ENCODE peak calls at places on chromosome 1, in six cellular contexts. Q, A, Z, K, M and F are unnamed samples.

GRCh38 chr1:211738709-211739301 is 63.4 kb upstream of the NEK2 start:
- DNase-seq in A (no peak), Q (no peak), K (no peak), M (no peak), Z (no peak), F (peak)

GRCh38 chr1:117161887-117162286 is 40.3 kb upstream of the TRIM45 start:
- DNase-seq in K (no peak), Z (no peak), Q (no peak), M (peak), A (peak), F (no peak)

GRCh38 chr1:241789061-241789460 is 58.9 kb upstream of the EXO1 start:
- DNase-seq in M (no peak), Q (no peak), K (no peak), A (no peak), Z (no peak), F (no peak)

GRCh38 chr1:42170779-42171621 is 6.5 kb upstream of the GUCA2A start:
- DNase-seq in Z (no peak), K (no peak), Q (no peak), A (no peak), M (no peak), F (peak)

GRCh38 chr1:13600762-13601483 is 17.3 kb downstream of the PDPN start:
- DNase-seq in K (no peak), M (no peak), Q (no peak), Z (no peak), A (no peak), F (no peak)

GRCh38 chr1:161364332-161364731 is 3.3 kb downstream of the CFAP126 start:
- DNase-seq in K (no peak), A (no peak), M (no peak), Q (no peak), Z (no peak), F (no peak)

GRCh38 chr1:195481293-195481692 is 1126.9 kb downstream of the KCNT2 start:
- DNase-seq in Q (no peak), K (no peak), A (no peak), M (no peak), Z (no peak), F (no peak)

GRCh38 chr1:217138173-217138838 is 415.1 kb upstream of the ESRRG start:
- DNase-seq in Q (no peak), M (no peak), A (no peak), Z (no peak), K (no peak), F (no peak)

GRCh38 chr1:208122612-208123358 is 121.4 kb downstream of the PLXNA2 start:
- DNase-seq in Q (no peak), A (no peak), M (no peak), K (no peak), Z (no peak), F (no peak)

GRCh38 chr1:4702927-4703326 is 48.5 kb downstream of the AJAP1 start:
- DNase-seq in A (no peak), Q (no peak), Z (no peak), M (no peak), K (no peak), F (no peak)

GRCh38 chr1:168386949-168387586 is 106.4 kb downstream of the TBX19 start:
- DNase-seq in Q (no peak), K (no peak), M (no peak), A (peak), Z (no peak), F (no peak)

GRCh38 chr1:22447581-22448215 is 4.0 kb upstream of the ZBTB40 start:
- DNase-seq in K (no peak), Q (no peak), Z (no peak), M (no peak), A (peak), F (no peak)

GRCh38 chr1:228913649-228914048 is 178.4 kb downstream of the RHOU start:
- DNase-seq in A (no peak), Q (no peak), Z (no peak), K (no peak), M (no peak), F (no peak)

GRCh38 chr1:58809327-58810040 is 25.6 kb upstream of the JUN start:
- DNase-seq in Q (peak), K (no peak), Z (no peak), A (no peak), M (peak), F (peak)

GRCh38 chr1:15311886-15312285 is 64.9 kb downstream of the FHAD1 start:
- DNase-seq in A (no peak), Z (no peak), K (no peak), M (no peak), Q (no peak), F (peak)

GRCh38 chr1:230281531-230281930 is 144.6 kb downstream of the PGBD5 start:
- DNase-seq in K (no peak), A (no peak), M (no peak), Q (no peak), Z (no peak), F (no peak)

GRCh38 chr1:244735854-244736561 is 83.1 kb downstream of the DESI2 start:
- DNase-seq in A (no peak), K (no peak), Z (no peak), Q (no peak), M (no peak), F (no peak)

GRCh38 chr1:157961805-157962762 is 31.4 kb upstream of the KIRREL1 start:
- DNase-seq in Q (peak), Z (no peak), K (no peak), A (peak), M (no peak), F (no peak)

GRCh38 chr1:35324486-35324885 is 56.0 kb downstream of the ZMYM4 start:
- DNase-seq in Z (no peak), K (no peak), M (no peak), A (no peak), Q (no peak), F (peak)

GRCh38 chr1:113233441-113233840 is 156.9 kb upstream of the MAGI3 start:
- DNase-seq in Q (no peak), Z (no peak), K (no peak), A (no peak), M (no peak), F (no peak)

GRCh38 chr1:189103956-189104355 is 1373.7 kb downstream of the BRINP3 start:
- DNase-seq in K (no peak), Q (no peak), Z (no peak), A (no peak), M (no peak), F (no peak)

GRCh38 chr1:198788561-198789064 is 149.8 kb downstream of the PTPRC start:
- DNase-seq in K (no peak), Z (no peak), M (no peak), Q (peak), A (no peak), F (peak)

GRCh38 chr1:107529511-107530149 is 388.8 kb downstream of the NTNG1 start:
- DNase-seq in Z (peak), Q (peak), M (peak), A (peak), K (peak), F (peak)

GRCh38 chr1:174572771-174573170 is 125.0 kb downstream of the GPR52 start:
- DNase-seq in M (no peak), Z (no peak), A (no peak), Q (no peak), K (no peak), F (no peak)

GRCh38 chr1:211944733-211945500 is 90.4 kb downstream of the INTS7 start:
- DNase-seq in M (peak), K (no peak), Q (no peak), A (peak), Z (no peak), F (no peak)

GRCh38 chr1:31959941-31960340 is 21.8 kb upstream of the PTP4A2 start:
- DNase-seq in K (no peak), A (no peak), M (no peak), Z (no peak), Q (no peak), F (peak)

GRCh38 chr1:65264197-65264929 is 45.0 kb upstream of the DNAJC6 start:
- DNase-seq in Z (no peak), M (no peak), A (peak), Q (peak), K (no peak), F (peak)

GRCh38 chr1:183024352-183025337 is 1.4 kb downstream of the LAMC1 start:
- DNase-seq in A (no peak), Q (peak), K (no peak), Z (no peak), M (no peak), F (peak)

GRCh38 chr1:201279313-201279712 is 4.0 kb upstream of the PKP1 start:
- DNase-seq in Z (no peak), Q (no peak), K (no peak), A (no peak), M (no peak), F (no peak)

DNA sequence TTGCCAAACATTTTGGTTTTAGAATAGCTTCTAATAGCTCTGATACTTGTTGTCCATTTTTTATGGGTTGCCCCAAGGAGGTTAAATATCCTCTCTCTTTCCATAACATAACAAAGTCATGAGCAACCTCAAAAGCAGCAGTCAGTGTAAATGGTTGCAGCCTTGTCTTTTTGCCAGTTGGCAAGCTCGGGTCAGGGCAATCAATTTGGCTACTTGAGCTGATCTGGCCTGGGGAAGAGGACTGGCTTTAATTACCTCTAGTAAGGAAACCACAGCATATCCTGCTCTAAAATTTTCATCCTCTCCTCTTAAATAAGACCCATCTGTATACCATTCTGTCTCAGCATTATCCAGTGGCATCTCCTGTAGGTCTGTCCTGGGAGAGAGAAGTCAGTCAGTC is 21.2 kb upstream of the FMO4 start:
- DNase-seq in Z (no peak), K (no peak), Q (no peak), A (no peak), M (no peak), F (no peak)
- TF ChIP-seq MYC in Z (no peak), K (no peak), Q (no peak), A (no peak), M (no peak), F (no peak)

DNA sequence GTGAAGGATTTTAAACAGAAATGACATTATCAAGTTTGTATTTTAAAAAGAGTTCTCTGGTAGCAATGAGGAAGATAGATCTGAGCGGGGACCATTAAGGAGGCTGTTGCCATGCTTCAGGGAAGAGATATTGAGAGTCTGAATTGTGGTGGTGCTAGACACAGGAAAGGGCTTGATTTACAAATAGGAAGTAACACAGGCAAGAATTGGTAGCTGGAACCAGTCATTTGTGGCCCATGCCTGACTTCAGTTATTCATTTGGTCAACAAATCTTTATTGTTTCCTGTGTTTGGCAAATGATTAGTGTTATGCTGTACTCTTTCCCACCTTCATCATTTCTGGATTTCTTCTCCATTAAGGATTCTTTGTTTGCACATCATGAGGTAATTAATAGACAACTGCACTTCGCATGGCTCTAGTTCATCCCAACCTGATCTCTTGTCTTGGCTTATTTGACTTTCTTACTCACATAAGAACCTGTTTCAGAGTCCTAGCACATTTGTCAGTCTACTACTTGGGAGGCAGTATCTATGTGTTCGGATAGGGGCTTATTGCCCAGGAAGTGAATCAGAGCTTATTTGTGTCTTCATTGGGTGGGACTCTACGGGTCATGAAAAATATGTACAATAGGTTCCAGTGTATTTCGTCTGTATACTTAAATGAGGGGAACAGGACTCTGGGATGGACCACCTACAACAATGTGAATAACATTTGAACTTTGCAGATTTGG is 32.3 kb downstream of the EEIG2 start:
- DNase-seq in K (no peak), Q (peak), Z (no peak), M (no peak), A (no peak), F (peak)
- TF ChIP-seq MYC in K (no peak), Q (no peak), Z (no peak), M (no peak), A (no peak), F (no peak)

DNA sequence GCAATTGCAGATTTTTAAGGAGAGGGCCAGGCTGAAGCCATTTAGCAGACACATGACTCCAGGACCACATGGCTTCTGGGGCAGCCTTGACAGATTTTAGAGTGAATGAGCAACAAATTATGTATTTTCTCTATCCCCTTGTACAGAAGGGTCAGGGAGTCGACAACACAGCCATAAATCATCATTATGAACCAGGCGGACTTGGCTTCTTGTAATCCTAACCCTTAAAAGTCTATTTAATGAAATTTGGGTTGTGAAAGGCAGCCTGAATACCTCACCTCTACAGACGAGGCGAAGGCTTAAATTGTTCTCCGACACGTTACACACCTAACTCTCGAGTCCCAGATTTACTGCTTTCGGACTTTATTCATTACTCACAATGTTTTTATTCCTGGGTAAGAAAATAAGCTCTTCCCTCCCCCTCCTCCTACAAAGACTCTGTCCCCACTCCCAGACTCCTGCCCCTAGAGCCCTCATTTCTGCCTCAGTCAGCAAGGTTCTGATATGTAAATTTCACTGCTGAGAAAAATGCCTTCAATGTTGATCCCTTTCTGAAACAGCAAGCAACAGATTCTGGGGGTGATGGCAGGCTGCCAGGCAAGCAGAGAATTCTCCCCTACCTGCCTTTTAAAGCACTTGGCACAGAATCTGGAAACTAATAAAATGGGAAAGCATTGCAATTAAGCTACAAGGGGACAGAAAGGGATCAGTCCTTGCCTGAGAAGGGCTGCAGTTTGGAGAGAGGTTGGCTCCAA is 51.6 kb downstream of the PLPP3 start:
- DNase-seq in Z (no peak), M (no peak), A (no peak), Q (peak), K (no peak), F (no peak)
- TF ChIP-seq MYC in Z (no peak), M (no peak), A (no peak), Q (no peak), K (no peak), F (no peak)

GRCh38 chr1:94237291-94238226 is at the start of gene ARHGAP29:
- DNase-seq in Z (no peak), A (peak), K (peak), Q (peak), M (peak), F (no peak)
- TF ChIP-seq MYC in Z (no peak), A (no peak), K (no peak), Q (no peak), M (peak), F (no peak)

GRCh38 chr1:10827377-10828333 is 31.2 kb upstream of the CASZ1 start:
- DNase-seq in M (no peak), Z (no peak), Q (no peak), A (no peak), K (no peak), F (no peak)

GRCh38 chr1:10825592-10825991 is 29.1 kb upstream of the CASZ1 start:
- DNase-seq in A (no peak), K (no peak), Q (no peak), M (no peak), Z (no peak), F (no peak)

GRCh38 chr1:10823000-10823401 is 26.6 kb upstream of the CASZ1 start:
- DNase-seq in K (no peak), Q (no peak), A (no peak), M (no peak), Z (no peak), F (no peak)

GRCh38 chr1:10821388-10821787 is 24.9 kb upstream of the CASZ1 start:
- DNase-seq in K (no peak), Q (no peak), A (no peak), M (no peak), Z (no peak), F (no peak)

DNA sequence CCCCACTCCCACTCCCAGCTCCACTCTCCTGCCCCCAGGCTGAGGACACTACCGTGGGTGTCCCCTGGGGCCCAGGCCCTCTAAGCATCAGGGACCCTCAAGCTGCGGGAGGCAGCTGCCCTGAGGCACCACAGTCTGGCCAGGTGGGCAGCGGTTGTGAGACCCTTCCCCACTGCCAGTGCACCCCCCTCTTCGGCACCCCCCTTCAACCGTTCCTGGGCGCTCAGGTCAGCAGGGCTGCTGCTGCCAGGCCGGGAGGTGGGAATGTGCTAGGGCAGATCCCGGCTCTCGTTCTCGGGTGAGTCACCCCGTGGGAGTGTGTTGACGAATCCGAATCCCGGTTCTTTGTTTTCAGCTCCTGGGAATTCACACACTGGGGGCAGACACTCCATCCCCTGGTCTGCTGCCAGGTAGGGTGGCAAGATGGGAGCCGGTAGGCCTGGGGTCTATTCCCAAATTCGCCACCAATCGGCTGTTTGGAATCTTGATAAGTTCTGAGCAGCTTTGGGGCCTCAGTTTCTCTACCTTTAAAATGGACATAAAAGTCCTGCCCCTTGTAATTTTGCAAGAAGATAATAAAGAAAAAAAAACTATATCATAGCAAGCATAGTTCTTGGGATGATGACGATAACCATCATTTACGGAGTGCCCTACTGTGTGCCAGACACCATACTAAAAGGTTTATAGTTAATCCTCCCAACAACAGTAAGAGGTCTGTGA is 28.5 kb upstream of the CASZ1 start:
- DNase-seq in Z (no peak), A (peak), K (no peak), Q (peak), M (no peak), F (no peak)
- TF ChIP-seq MYC in Z (no peak), A (no peak), K (no peak), Q (no peak), M (no peak), F (no peak)

DNA sequence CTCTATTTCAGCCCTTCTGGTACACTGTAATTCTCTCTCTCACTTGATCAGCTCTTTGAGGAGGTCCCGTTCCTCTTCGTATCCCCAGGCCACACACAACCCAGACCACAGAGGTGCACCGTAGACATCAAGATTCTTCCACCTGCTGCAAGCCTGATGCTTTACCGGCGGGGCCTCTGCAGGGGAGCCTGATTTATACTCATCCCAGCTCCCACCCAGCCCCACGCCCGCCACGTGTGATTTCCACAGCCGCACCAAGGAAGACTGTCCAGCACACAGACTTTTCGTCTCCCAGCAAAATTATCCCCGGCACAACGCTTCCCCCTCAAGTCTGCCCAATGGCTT is 667 bp downstream of the SMYD3 start:
- DNase-seq in K (peak), M (no peak), Q (peak), A (no peak), Z (no peak), F (peak)
- TF ChIP-seq MYC in K (no peak), M (no peak), Q (no peak), A (no peak), Z (no peak), F (no peak)

GRCh38 chr1:37477198-37477931 is 3.0 kb downstream of the ZC3H12A start:
- DNase-seq in Q (peak), A (peak), K (no peak), M (peak), Z (peak), F (peak)

GRCh38 chr1:37477946-37478345 is 3.6 kb downstream of the ZC3H12A start:
- DNase-seq in Z (no peak), Q (no peak), M (no peak), A (peak), K (no peak), F (no peak)

GRCh38 chr1:37479255-37480124 is 5.1 kb downstream of the ZC3H12A start:
- DNase-seq in M (peak), Z (peak), K (peak), A (peak), Q (peak), F (peak)

GRCh38 chr1:37478890-37479254 is 4.5 kb downstream of the ZC3H12A start:
- DNase-seq in Q (no peak), A (peak), M (peak), K (no peak), Z (no peak), F (peak)

GRCh38 chr1:37478451-37478871 is 4.1 kb downstream of the ZC3H12A start:
- DNase-seq in M (no peak), K (no peak), Z (no peak), Q (no peak), A (peak), F (peak)
- TF ChIP-seq MYC in M (no peak), K (no peak), Z (no peak), Q (no peak), A (no peak), F (no peak)

GRCh38 chr1:166974647-166975345 is 544 bp downstream of the ILDR2 start:
- DNase-seq in K (no peak), Q (no peak), Z (no peak), M (no peak), A (no peak), F (peak)
- TF ChIP-seq MYC in K (no peak), Q (no peak), Z (no peak), M (no peak), A (no peak), F (no peak)

DNA sequence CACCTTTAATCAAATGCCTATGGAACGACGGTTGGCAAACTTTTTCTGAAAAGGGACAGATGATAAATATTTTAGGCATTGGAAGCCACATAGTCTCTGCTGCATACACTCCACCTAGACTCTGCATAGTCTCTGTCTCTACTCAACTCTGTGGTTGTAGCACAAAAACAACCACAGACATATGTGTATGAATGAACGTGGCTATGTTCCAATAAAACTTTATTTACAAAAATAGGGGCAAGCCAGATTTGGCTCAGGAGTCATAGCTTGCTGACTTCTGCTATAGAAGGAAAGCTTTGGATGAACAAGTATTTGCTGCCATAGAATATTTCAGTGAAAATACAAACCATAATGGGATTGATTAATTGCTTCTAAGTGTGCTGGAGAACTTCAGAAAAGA is 37.5 kb upstream of the ADORA3 start:
- DNase-seq in Z (no peak), Q (no peak), K (no peak), M (no peak), A (no peak), F (no peak)
- TF ChIP-seq MYC in Z (no peak), Q (no peak), K (no peak), M (no peak), A (no peak), F (no peak)